ENCODE peak calls at places on chromosome 17, in five cellular contexts. One of them, this sample, is unnamed.

GRCh38 chr17:64095144-64095882 is 34.6 kb downstream of the ERN1 start:
- DNase-seq in NCI-H510A treated with DMSO at 0.1 percent for 48 hours: peak
- DNase-seq in stimulated activated CD4-positive, alpha-beta T cell treated with anti-CD3 and anti-CD28 coated beads, TNF-alpha, amount 100 ng/mL, for 1 hour: no peak
- DNase-seq in Right ventricle myocardium superior: no peak
- DNase-seq in left cardiac atrium: no peak
- DNase-seq in this sample: peak

GRCh38 chr17:78781339-78782304 is at the start of gene CYTH1:
- DNase-seq in NCI-H510A treated with DMSO at 0.1 percent for 48 hours: peak
- DNase-seq in stimulated activated CD4-positive, alpha-beta T cell treated with anti-CD3 and anti-CD28 coated beads, TNF-alpha, amount 100 ng/mL, for 1 hour: peak
- DNase-seq in Right ventricle myocardium superior: peak
- DNase-seq in left cardiac atrium: peak
- DNase-seq in this sample: peak

GRCh38 chr17:69733171-69734014 is 318.9 kb downstream of the MAP2K6 start:
- DNase-seq in stimulated activated CD4-positive, alpha-beta T cell treated with anti-CD3 and anti-CD28 coated beads, TNF-alpha, amount 100 ng/mL, for 1 hour: no peak
- DNase-seq in Right ventricle myocardium superior: peak
- DNase-seq in left cardiac atrium: no peak
- DNase-seq in NCI-H510A treated with DMSO at 0.1 percent for 48 hours: peak
- DNase-seq in this sample: peak

GRCh38 chr17:4184811-4185210 is 41.8 kb downstream of the CYB5D2 start:
- DNase-seq in stimulated activated CD4-positive, alpha-beta T cell treated with anti-CD3 and anti-CD28 coated beads, TNF-alpha, amount 100 ng/mL, for 1 hour: no peak
- DNase-seq in NCI-H510A treated with DMSO at 0.1 percent for 48 hours: no peak
- DNase-seq in Right ventricle myocardium superior: no peak
- DNase-seq in left cardiac atrium: no peak
- DNase-seq in this sample: no peak

GRCh38 chr17:61188081-61188480 is 211.6 kb upstream of the TBX2 start:
- DNase-seq in left cardiac atrium: no peak
- DNase-seq in NCI-H510A treated with DMSO at 0.1 percent for 48 hours: no peak
- DNase-seq in Right ventricle myocardium superior: no peak
- DNase-seq in stimulated activated CD4-positive, alpha-beta T cell treated with anti-CD3 and anti-CD28 coated beads, TNF-alpha, amount 100 ng/mL, for 1 hour: no peak
- DNase-seq in this sample: no peak

GRCh38 chr17:37107406-37108083 is 158.8 kb downstream of the AATF start:
- DNase-seq in NCI-H510A treated with DMSO at 0.1 percent for 48 hours: no peak
- DNase-seq in stimulated activated CD4-positive, alpha-beta T cell treated with anti-CD3 and anti-CD28 coated beads, TNF-alpha, amount 100 ng/mL, for 1 hour: no peak
- DNase-seq in Right ventricle myocardium superior: peak
- DNase-seq in left cardiac atrium: peak
- DNase-seq in this sample: no peak

GRCh38 chr17:80031691-80032480 is 3.8 kb downstream of the TBC1D16 start:
- DNase-seq in left cardiac atrium: no peak
- DNase-seq in stimulated activated CD4-positive, alpha-beta T cell treated with anti-CD3 and anti-CD28 coated beads, TNF-alpha, amount 100 ng/mL, for 1 hour: no peak
- DNase-seq in NCI-H510A treated with DMSO at 0.1 percent for 48 hours: no peak
- DNase-seq in Right ventricle myocardium superior: no peak
- DNase-seq in this sample: no peak

GRCh38 chr17:77346765-77347164 is 206.0 kb downstream of the SEC14L1 start:
- DNase-seq in left cardiac atrium: no peak
- DNase-seq in stimulated activated CD4-positive, alpha-beta T cell treated with anti-CD3 and anti-CD28 coated beads, TNF-alpha, amount 100 ng/mL, for 1 hour: no peak
- DNase-seq in Right ventricle myocardium superior: no peak
- DNase-seq in NCI-H510A treated with DMSO at 0.1 percent for 48 hours: no peak
- DNase-seq in this sample: no peak

This sample was measured in dermis microvascular lymphatic vessel endothelial cell.